ENCODE peak calls at places on chromosomes 16 and 17, in five cellular contexts. Y, Z, U, K and B are unnamed samples. For H3K4me1, the result is how much of the 10 kb centered on the place peaks cover.

GRCh38 chr16:25575363-25575762 is 116.4 kb upstream of the HS3ST4 start:
- DNase-seq in K (no peak), U (peak), Z (no peak), Y (no peak), B (no peak)

GRCh38 chr16:78785218-78785617 is 685.8 kb downstream of the WWOX start:
- DNase-seq in K (no peak), Z (no peak), U (no peak), Y (no peak), B (no peak)

GRCh38 chr17:81561494-81561885 is 9.3 kb upstream of the FAAP100 start:
- DNase-seq in U (no peak), Y (no peak), K (no peak), Z (no peak), B (no peak)

GRCh38 chr16:54342001-54342776 is 55.6 kb upstream of the IRX3 start:
- DNase-seq in Y (no peak), Z (no peak), K (no peak), U (no peak), B (peak)

GRCh38 chr17:76569607-76570279 is 15.9 kb downstream of the ST6GALNAC2 start:
- DNase-seq in Y (peak), K (no peak), U (peak), Z (peak), B (no peak)

GRCh38 chr17:71363661-71364060 is 757.2 kb upstream of the SOX9 start:
- DNase-seq in K (no peak), Y (no peak), U (no peak), Z (no peak), B (no peak)

GRCh38 chr17:76193616-76194015 is 46.7 kb downstream of the RNF157 start:
- DNase-seq in K (no peak), U (peak), Y (no peak), Z (no peak), B (no peak)

GRCh38 chr17:27529230-27529796 is 73.1 kb downstream of the KSR1 start:
- DNase-seq in K (no peak), Y (no peak), U (no peak), Z (no peak), B (peak)

GRCh38 chr17:47717261-47717697 is 15.8 kb upstream of the TBX21 start:
- DNase-seq in Z (no peak), Y (no peak), U (no peak), K (no peak), B (no peak)

DNA sequence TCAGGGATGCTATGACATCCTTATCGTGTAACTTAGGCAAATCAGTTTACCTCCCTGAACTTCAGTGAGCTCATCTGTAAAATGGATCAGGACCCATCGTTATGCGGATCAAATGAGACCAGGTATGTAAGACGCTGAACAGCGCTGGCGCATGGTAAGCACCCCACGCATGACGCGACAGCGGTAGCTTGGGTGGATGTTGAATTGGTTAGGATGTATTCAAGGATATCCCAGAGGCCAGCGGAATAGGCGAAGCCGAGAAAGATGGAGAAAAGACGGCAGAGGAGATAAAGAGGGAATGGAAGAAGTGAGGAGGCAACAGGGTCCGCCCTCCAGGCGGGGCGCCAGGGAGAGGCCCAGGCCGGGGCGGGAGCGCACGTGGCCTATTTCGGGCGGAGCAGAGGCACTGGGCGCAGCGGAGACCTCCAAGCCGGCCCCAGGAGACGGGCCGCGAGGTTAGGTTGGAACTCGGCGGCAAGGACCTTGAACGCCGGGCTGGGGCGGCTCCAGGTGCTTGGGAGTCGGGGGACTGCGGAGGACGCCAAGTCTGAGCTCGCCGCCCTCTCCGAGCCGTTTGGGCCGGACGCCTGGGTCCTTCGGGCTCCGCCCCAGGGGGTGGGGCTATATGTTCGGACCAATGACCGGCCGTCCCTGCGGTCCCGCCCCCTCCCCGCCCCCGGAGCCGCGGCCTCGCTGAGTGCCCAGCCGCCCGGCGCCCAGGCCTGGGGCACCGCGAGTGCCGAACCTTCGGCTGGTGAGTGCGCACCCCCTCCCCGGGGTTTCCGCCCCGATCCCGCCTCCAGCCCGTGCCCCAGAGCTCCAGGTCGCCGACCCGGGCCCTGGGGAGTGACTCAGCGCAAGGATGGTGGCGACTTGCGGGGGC is at the start of gene ZNF771:
- DNase-seq in U (peak), Z (peak), K (peak), Y (peak), B (peak)
- TF ChIP-seq CTCF in U (no peak), Z (peak), K (no peak), Y (no peak), B (peak)

GRCh38 chr16:81639931-81640680 is 139.0 kb upstream of the PLCG2 start:
- DNase-seq in U (no peak), Y (no peak), K (no peak), Z (no peak), B (no peak)
- H3K4me3 ChIP-seq in U (no peak), Y (no peak), K (no peak), Z (no peak), B (no peak)

DNA sequence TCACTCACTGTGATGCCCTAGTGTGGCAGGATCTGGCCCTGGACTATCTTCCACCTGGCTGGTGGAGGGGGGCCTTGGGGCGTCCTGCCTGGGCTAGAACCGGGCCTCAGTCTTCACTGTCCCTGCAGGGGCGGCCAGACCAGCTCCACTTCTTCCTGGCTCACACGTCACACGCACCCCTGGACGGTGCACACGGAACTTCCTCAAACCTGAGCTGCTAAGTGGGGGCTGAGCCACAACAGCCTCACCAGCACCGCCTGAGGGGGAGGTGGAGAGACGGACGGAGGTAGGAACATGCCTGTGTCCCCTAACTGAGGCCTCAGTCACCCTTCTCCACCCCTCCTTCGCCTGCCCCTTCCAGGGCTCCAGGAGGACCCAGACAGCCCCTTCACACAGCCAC is 36.6 kb downstream of the TIMM22 start:
- DNase-seq in Y (no peak), Z (no peak), K (no peak), U (no peak), B (no peak)
- H3K4me1 ChIP-seq in Y (under half), Z (under half), K (under half), U (under half), B (under half)

DNA sequence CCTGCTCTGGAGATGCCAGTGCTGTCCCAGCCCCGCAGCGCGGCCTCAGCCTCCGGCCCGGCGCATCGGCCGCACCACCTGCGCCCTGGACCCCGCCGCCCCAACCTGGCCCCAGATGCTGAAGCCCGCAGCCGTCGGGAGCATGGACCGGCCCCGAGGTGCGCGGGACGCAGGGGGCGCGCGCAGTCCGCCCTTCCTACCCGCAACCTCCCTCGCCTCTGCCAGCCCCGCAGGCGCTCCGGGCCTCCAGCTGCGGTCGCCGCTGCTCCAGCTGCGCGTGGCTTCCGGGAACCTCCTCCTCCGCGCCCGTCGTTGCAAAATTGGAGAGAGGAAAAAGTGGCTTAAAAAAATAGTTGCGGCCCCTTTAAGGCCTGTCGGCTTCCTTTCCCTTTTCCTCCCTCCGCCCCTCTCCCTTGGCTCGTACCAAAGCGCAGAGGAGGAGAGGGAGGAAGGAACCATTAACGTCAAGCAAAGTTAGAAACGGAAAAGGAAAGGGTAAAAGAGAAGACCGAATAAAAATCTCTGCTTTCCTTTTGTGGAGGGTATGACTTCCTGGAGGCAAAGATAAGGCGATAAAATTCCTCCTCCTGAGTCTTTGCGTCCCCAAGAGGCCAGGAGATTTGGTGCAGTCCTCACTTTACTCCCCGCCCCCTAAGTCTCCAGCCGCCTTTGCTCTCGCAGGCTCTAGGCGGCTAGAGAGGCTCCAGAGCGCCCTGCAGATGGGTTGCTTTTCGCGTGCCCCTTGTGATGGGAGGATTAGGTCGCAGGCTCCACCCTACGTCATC is at the start of gene CDIPT:
- DNase-seq in U (peak), Y (peak), K (peak), Z (peak), B (peak)
- TF ChIP-seq CTCF in U (peak), Y (peak), K (peak), Z (peak), B (peak)

DNA sequence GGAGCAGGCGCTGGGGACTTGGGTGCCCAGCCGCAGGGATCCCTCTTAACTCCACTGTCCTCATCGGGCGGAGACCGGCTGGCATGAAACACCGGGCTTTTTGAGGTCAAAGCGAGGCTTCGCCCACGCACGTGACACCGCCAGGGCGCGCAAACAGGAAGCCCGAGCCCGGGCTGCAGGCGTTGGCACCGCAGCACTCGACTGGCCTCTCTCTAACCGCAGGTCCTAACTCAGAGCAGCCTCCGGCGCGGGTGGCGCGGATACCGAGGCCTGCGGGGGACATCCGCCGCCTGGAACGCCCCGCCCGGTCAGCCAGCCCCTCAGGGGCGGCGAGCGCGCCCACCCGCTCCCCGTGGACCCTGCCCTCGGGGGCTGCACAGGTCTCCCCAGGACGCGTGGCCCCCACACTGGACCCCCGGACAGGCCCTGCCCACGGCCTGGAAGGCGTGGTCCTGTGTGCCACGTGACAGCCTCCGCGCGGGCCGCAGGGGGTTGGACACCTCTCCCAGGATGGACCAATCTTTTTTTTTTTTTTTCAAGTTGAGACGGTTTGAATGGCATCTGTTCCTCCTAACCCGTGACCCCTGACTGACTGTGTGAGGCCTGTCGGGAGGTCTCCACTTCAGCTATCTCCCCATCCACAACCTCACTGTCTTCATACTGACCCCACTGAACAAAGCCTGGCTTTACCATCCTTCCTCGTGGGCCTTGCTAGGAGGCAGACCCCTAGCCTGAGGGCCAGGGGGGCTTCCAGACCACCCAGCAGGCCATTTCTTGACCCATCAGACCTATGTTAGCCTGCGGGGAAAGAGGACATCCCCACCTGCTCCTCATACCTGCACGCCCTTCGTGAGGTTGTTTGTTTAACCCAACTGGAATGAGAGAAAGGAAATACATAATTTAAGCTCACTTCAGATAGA is 8.4 kb upstream of the SLC47A2 start:
- DNase-seq in Z (peak), K (peak), Y (peak), U (no peak), B (peak)
- H3K4me3 ChIP-seq in Z (peak), K (peak), Y (peak), U (no peak), B (peak)

GRCh38 chr17:34386343-34386924 is 23.4 kb upstream of the CCL1 start:
- DNase-seq in U (no peak), Y (no peak), K (no peak), Z (no peak), B (no peak)
- H3K4me1 ChIP-seq in U (under half), Y (under half), K (under half), Z (under half), B (under half)

GRCh38 chr17:53516643-53517042 is 306.1 kb upstream of the KIF2B start:
- DNase-seq in Z (no peak), Y (no peak), K (no peak), U (peak), B (no peak)
- TF ChIP-seq CTCF in Z (peak), Y (no peak), K (no peak), U (peak), B (peak)